ENCODE peak calls at places on chromosomes 3 and 15, in eight cellular contexts. J is HFFc6; I is stimulated activated CD4-positive, alpha-beta T cell treated with anti-CD3 and anti-CD28 coated beads, Interleukin-2, amount 100 ng/mL, for 48 hours; L is AG09309; X is NCI-H524; P is left ventricle myocardium superior; A is activated T-helper 1 cell treated with Interleukin-2 at 50 U/mL for 16 hours; E is psoas muscle. V is an unnamed sample.
A peak's percentile ranks its signal among the peaks of the same experiment; 100 is the strongest.

GRCh38 chr3:12729313-12729676 is 29.8 kb downstream of the TMEM40 start:
- DNase-seq in J (no peak), I (no peak), L (no peak), X (no peak), P (peak; percentile 64), A (no peak), E (peak; percentile 78), V (no peak)

GRCh38 chr15:20645956-20646355 is 104.4 kb upstream of the GOLGA6L6 start:
- DNase-seq in J (no peak), I (no peak), L (no peak), X (no peak), P (peak; percentile 31), A (no peak), E (peak; percentile 56), V (no peak)

GRCh38 chr3:190442240-190442639 is 7.5 kb downstream of the TMEM207 start:
- DNase-seq in J (no peak), I (no peak), L (no peak), X (no peak), P (no peak), A (no peak), E (no peak), V (no peak)

GRCh38 chr3:154887869-154888268 is 192.2 kb upstream of the MME start:
- DNase-seq in J (no peak), I (no peak), L (no peak), X (no peak), P (no peak), A (no peak), E (no peak), V (no peak)

GRCh38 chr3:170429050-170429449 is 10.4 kb downstream of the CLDN11 start:
- DNase-seq in J (peak; percentile 6), I (no peak), L (peak; percentile 46), X (no peak), P (no peak), A (no peak), E (no peak), V (no peak)

GRCh38 chr15:98745650-98746374 is 97.5 kb downstream of the IGF1R start:
- DNase-seq in J (peak; percentile 19), I (no peak), L (no peak), X (no peak), P (no peak), A (no peak), E (no peak), V (no peak)

GRCh38 chr3:99413504-99413903 is 224.9 kb upstream of the COL8A1 start:
- DNase-seq in J (peak; percentile 51), I (no peak), L (no peak), X (no peak), P (no peak), A (no peak), E (no peak), V (no peak)

GRCh38 chr3:84042717-84043116 is 916.1 kb upstream of the CADM2 start:
- DNase-seq in J (no peak), I (no peak), L (no peak), X (no peak), P (no peak), A (no peak), E (no peak), V (no peak)

GRCh38 chr15:77456746-77457618 is 36.3 kb downstream of the HMG20A start:
- DNase-seq in J (no peak), I (no peak), L (no peak), X (no peak), P (no peak), A (no peak), E (no peak), V (no peak)

GRCh38 chr15:66702770-66703539 is 919 bp downstream of the SMAD6 start:
- DNase-seq in J (no peak), I (no peak), L (no peak), X (no peak), P (peak; percentile 47), A (no peak), E (no peak), V (peak; percentile 28)

GRCh38 chr3:98730338-98730737 is 32.8 kb upstream of the ST3GAL6 start:
- DNase-seq in J (no peak), I (no peak), L (no peak), X (no peak), P (no peak), A (no peak), E (no peak), V (no peak)

GRCh38 chr3:86887876-86888275 is 103.1 kb downstream of the VGLL3 start:
- DNase-seq in J (no peak), I (no peak), L (no peak), X (no peak), P (no peak), A (no peak), E (no peak), V (no peak)

GRCh38 chr3:136305879-136306278 is 55.7 kb downstream of the PCCB start:
- DNase-seq in J (peak; percentile 66), I (no peak), L (no peak), X (peak; percentile 25), P (no peak), A (no peak), E (no peak), V (no peak)

GRCh38 chr3:183160616-183161015 is 1.9 kb downstream of the LAMP3 start:
- DNase-seq in J (no peak), I (no peak), L (no peak), X (no peak), P (no peak), A (no peak), E (no peak), V (no peak)

GRCh38 chr3:169404491-169404890 is 259.0 kb downstream of the MECOM start:
- DNase-seq in J (no peak), I (no peak), L (no peak), X (no peak), P (no peak), A (no peak), E (no peak), V (no peak)

GRCh38 chr15:64699767-64700388 is 75.5 kb downstream of the RBPMS2 start:
- DNase-seq in J (no peak), I (no peak), L (no peak), X (no peak), P (peak; percentile 67), A (no peak), E (peak; percentile 76), V (peak; percentile 57)

GRCh38 chr3:190534386-190534785 is 20.5 kb downstream of the IL1RAP start:
- DNase-seq in J (no peak), I (no peak), L (no peak), X (no peak), P (no peak), A (no peak), E (no peak), V (no peak)

GRCh38 chr15:91627473-91628309 is 225.8 kb upstream of the SLCO3A1 start:
- DNase-seq in J (no peak), I (no peak), L (no peak), X (no peak), P (peak; percentile 79), A (no peak), E (no peak), V (no peak)

GRCh38 chr15:74200394-74200793 is 2.2 kb downstream of the STRA6 start:
- DNase-seq in J (peak; percentile 73), I (no peak), L (no peak), X (no peak), P (no peak), A (no peak), E (peak; percentile 77), V (no peak)

GRCh38 chr3:187684880-187685279 is 14.7 kb upstream of the SST start:
- DNase-seq in J (no peak), I (no peak), L (no peak), X (no peak), P (no peak), A (no peak), E (no peak), V (no peak)

GRCh38 chr3:184040010-184040409 is 8.5 kb downstream of the HTR3D start:
- DNase-seq in J (peak; percentile 72), I (no peak), L (peak; percentile 10), X (peak; percentile 79), P (no peak), A (no peak), E (no peak), V (peak; percentile 28)

GRCh38 chr15:34019369-34019990 is 19.5 kb downstream of the AVEN start:
- DNase-seq in J (no peak), I (no peak), L (no peak), X (no peak), P (no peak), A (no peak), E (no peak), V (no peak)

GRCh38 chr15:48617619-48618018 is 27.9 kb downstream of the FBN1 start:
- DNase-seq in J (no peak), I (no peak), L (peak; percentile 70), X (no peak), P (peak; percentile 39), A (no peak), E (no peak), V (no peak)

GRCh38 chr3:146250449-146251382 is at the start of gene PLSCR4:
- DNase-seq in J (peak; percentile 21), I (no peak), L (no peak), X (no peak), P (peak; percentile 90), A (no peak), E (peak; percentile 85), V (peak; percentile 44)

GRCh38 chr3:107641572-107642307 is 119.0 kb downstream of the BBX start:
- DNase-seq in J (peak; percentile 44), I (no peak), L (no peak), X (no peak), P (no peak), A (no peak), E (no peak), V (no peak)

GRCh38 chr3:13580256-13581023 is 31.5 kb downstream of the FBLN2 start:
- DNase-seq in J (no peak), I (no peak), L (no peak), X (no peak), P (no peak), A (no peak), E (no peak), V (no peak)

GRCh38 chr3:99960941-99961340 is 143.3 kb downstream of the CMSS1 start:
- DNase-seq in J (no peak), I (no peak), L (no peak), X (no peak), P (no peak), A (no peak), E (no peak), V (no peak)

GRCh38 chr3:191963182-191963581 is 502.2 kb downstream of the PYDC2 start:
- DNase-seq in J (no peak), I (no peak), L (no peak), X (no peak), P (no peak), A (no peak), E (no peak), V (no peak)

GRCh38 chr3:11562277-11562881 is 81.3 kb downstream of the VGLL4 start:
- DNase-seq in J (no peak), I (no peak), L (no peak), X (no peak), P (no peak), A (no peak), E (no peak), V (no peak)

GRCh38 chr3:111764645-111765091 is 94.4 kb upstream of the PHLDB2 start:
- DNase-seq in J (peak; percentile 49), I (no peak), L (no peak), X (no peak), P (no peak), A (no peak), E (no peak), V (no peak)

GRCh38 chr15:87387681-87388240 is 868.8 kb downstream of the NTRK3 start:
- DNase-seq in J (no peak), I (no peak), L (no peak), X (no peak), P (no peak), A (no peak), E (no peak), V (no peak)

GRCh38 chr3:120147072-120147871 is 53.0 kb upstream of the GSK3B start:
- DNase-seq in J (no peak), I (peak; percentile 10), L (no peak), X (no peak), P (no peak), A (peak; percentile 13), E (no peak), V (no peak)

GRCh38 chr3:62439978-62440377 is 66.6 kb upstream of the FEZF2 start:
- DNase-seq in J (no peak), I (no peak), L (no peak), X (no peak), P (no peak), A (no peak), E (no peak), V (no peak)

GRCh38 chr3:1007890-1008289 is 84.9 kb upstream of the CNTN6 start:
- DNase-seq in J (no peak), I (no peak), L (no peak), X (no peak), P (no peak), A (no peak), E (no peak), V (no peak)